ENCODE peak calls at places on chromosomes 12 and 14, in six cellular contexts. B is dorsolateral prefrontal cortex, X is hepatocyte, D is astrocyte of the spinal cord, I is osteoblast, V is OCI-LY7. Y is an unnamed sample.

GRCh38 chr12:52691076-52691764 is 11.0 kb upstream of the KRT1 start:
- DNase-seq in B (peak; percentile 38), X (peak; percentile 47), D (no peak), I (no peak), V (peak; percentile 4), Y (no peak)

GRCh38 chr12:96236221-96236822 is 42.1 kb downstream of the ELK3 start:
- DNase-seq in B (no peak), X (no peak), D (peak; percentile 85), I (peak; percentile 87), V (no peak), Y (no peak)

GRCh38 chr12:1857086-1857485 is 36.7 kb downstream of the LRTM2 start:
- DNase-seq in B (no peak), X (no peak), D (no peak), I (no peak), V (no peak), Y (peak; percentile 70)

GRCh38 chr12:57129311-57130288 is 1.3 kb downstream of the LRP1 start:
- DNase-seq in B (no peak), X (no peak), D (no peak), I (peak; percentile 82), V (no peak), Y (no peak)

GRCh38 chr12:76018111-76018510 is 13.5 kb downstream of the PHLDA1 start:
- DNase-seq in B (no peak), X (peak; percentile 28), D (peak; percentile 66), I (no peak), V (no peak), Y (no peak)

GRCh38 chr12:47729233-47729632 is 3.9 kb upstream of the ENDOU start:
- DNase-seq in B (no peak), X (no peak), D (peak; percentile 15), I (peak; percentile 75), V (no peak), Y (no peak)

GRCh38 chr14:48384786-48385185 is 709.4 kb upstream of the MDGA2 start:
- DNase-seq in B (no peak), X (no peak), D (no peak), I (no peak), V (no peak), Y (no peak)

GRCh38 chr14:66045572-66046021 is 440.6 kb upstream of the CCDC196 start:
- DNase-seq in B (no peak), X (peak; percentile 24), D (no peak), I (no peak), V (no peak), Y (no peak)

GRCh38 chr12:130041983-130042812 is 120.1 kb upstream of the FZD10 start:
- DNase-seq in B (peak; percentile 86), X (peak; percentile 80), D (no peak), I (no peak), V (no peak), Y (peak; percentile 89)

GRCh38 chr14:52551696-52552062 is 626 bp downstream of the TXNDC16 start:
- DNase-seq in B (no peak), X (peak; percentile 30), D (peak; percentile 52), I (peak; percentile 72), V (peak; percentile 55), Y (no peak)

GRCh38 chr12:28023156-28023887 is 50.8 kb upstream of the PTHLH start:
- DNase-seq in B (no peak), X (no peak), D (peak; percentile 94), I (peak; percentile 58), V (no peak), Y (no peak)

GRCh38 chr14:49909016-49909415 is 16.1 kb downstream of the ARF6 start:
- DNase-seq in B (no peak), X (no peak), D (no peak), I (no peak), V (no peak), Y (no peak)

GRCh38 chr12:80707830-80708534 is 548 bp downstream of the MYF6 start:
- DNase-seq in B (no peak), X (no peak), D (no peak), I (no peak), V (no peak), Y (no peak)

GRCh38 chr14:95097385-95097784 is 59.9 kb downstream of the DICER1 start:
- DNase-seq in B (no peak), X (no peak), D (no peak), I (no peak), V (no peak), Y (no peak)

GRCh38 chr14:24160499-24160849 is 591 bp upstream of the IRF9 start:
- DNase-seq in B (no peak), X (no peak), D (no peak), I (no peak), V (no peak), Y (no peak)

GRCh38 chr12:65182012-65182739 is 12.8 kb downstream of the LEMD3 start:
- DNase-seq in B (no peak), X (peak; percentile 9), D (no peak), I (no peak), V (no peak), Y (no peak)

GRCh38 chr14:66070542-66071319 is 415.4 kb upstream of the CCDC196 start:
- DNase-seq in B (no peak), X (peak; percentile 58), D (peak; percentile 7), I (no peak), V (peak; percentile 62), Y (peak; percentile 18)

GRCh38 chr12:4137441-4137840 is 136.1 kb upstream of the CCND2 start:
- DNase-seq in B (no peak), X (no peak), D (no peak), I (no peak), V (no peak), Y (no peak)

GRCh38 chr12:47226199-47226598 is 146.4 kb upstream of the AMIGO2 start:
- DNase-seq in B (no peak), X (no peak), D (no peak), I (no peak), V (no peak), Y (no peak)

GRCh38 chr12:80001562-80001961 is 66.7 kb upstream of the PPP1R12A start:
- DNase-seq in B (no peak), X (no peak), D (no peak), I (no peak), V (no peak), Y (no peak)

GRCh38 chr12:66803972-66804371 is 125.1 kb upstream of the GRIP1 start:
- DNase-seq in B (no peak), X (peak; percentile 13), D (peak; percentile 2), I (no peak), V (no peak), Y (no peak)

GRCh38 chr12:110908377-110909136 is 11.8 kb downstream of the MYL2 start:
- DNase-seq in B (no peak), X (no peak), D (no peak), I (no peak), V (no peak), Y (no peak)

GRCh38 chr14:74019743-74020142 is 594 bp downstream of the BBOF1 start:
- DNase-seq in B (no peak), X (peak; percentile 25), D (peak; percentile 63), I (peak; percentile 85), V (no peak), Y (no peak)

GRCh38 chr14:81031488-81031887 is 76.1 kb downstream of the TSHR start:
- DNase-seq in B (no peak), X (no peak), D (no peak), I (no peak), V (no peak), Y (no peak)

GRCh38 chr12:124833693-124834122 is 30.0 kb downstream of the SCARB1 start:
- DNase-seq in B (no peak), X (no peak), D (peak; percentile 87), I (peak; percentile 13), V (no peak), Y (peak; percentile 45)

GRCh38 chr14:32998433-32998832 is 59.8 kb downstream of the NPAS3 start:
- DNase-seq in B (no peak), X (no peak), D (peak; percentile 19), I (peak; percentile 15), V (no peak), Y (no peak)

GRCh38 chr14:105689722-105690121 is 163.3 kb downstream of the TMEM121 start:
- DNase-seq in B (no peak), X (no peak), D (no peak), I (no peak), V (no peak), Y (no peak)

GRCh38 chr12:112842441-112842840 is 50.9 kb downstream of the RPH3A start:
- DNase-seq in B (no peak), X (no peak), D (no peak), I (no peak), V (no peak), Y (no peak)

GRCh38 chr14:81224222-81224621 is 3.5 kb upstream of the GTF2A1 start:
- DNase-seq in B (no peak), X (no peak), D (no peak), I (no peak), V (no peak), Y (no peak)

GRCh38 chr14:103628221-103628683 is 759 bp upstream of the KLC1 start:
- DNase-seq in B (peak; percentile 47), X (peak; percentile 89), D (peak; percentile 79), I (peak; percentile 98), V (peak; percentile 28), Y (peak; percentile 70)

GRCh38 chr14:96690713-96691383 is 106.3 kb upstream of the VRK1 start:
- DNase-seq in B (no peak), X (no peak), D (no peak), I (no peak), V (no peak), Y (no peak)

GRCh38 chr12:50055831-50056628 is 1.4 kb upstream of the ASIC1 start:
- DNase-seq in B (peak; percentile 66), X (peak; percentile 76), D (peak; percentile 60), I (peak; percentile 96), V (peak; percentile 71), Y (no peak)
- H3K4me3 ChIP-seq in B (peak overlapping the region; percentile 78), X (no peak overlapping the region), D (no peak overlapping the region), I (no peak overlapping the region), V (peak overlapping the region; percentile 22), Y (no peak overlapping the region)

GRCh38 chr14:75306917-75307699 is 28.5 kb downstream of the FOS start:
- DNase-seq in B (peak; percentile 50), X (peak; percentile 50), D (no peak), I (no peak), V (peak; percentile 87), Y (no peak)
- TF ChIP-seq CTCF in B (peak; percentile 29), X (peak; percentile 50), D (peak; percentile 36), I (peak; percentile 51), V (peak; percentile 95), Y (no peak)

GRCh38 chr12:131975228-131975627 is 25.5 kb downstream of the EP400 start:
- DNase-seq in B (no peak), X (no peak), D (no peak), I (no peak), V (no peak), Y (peak; percentile 64)
- H3K4me3 ChIP-seq in B (no peak overlapping the region), X (no peak overlapping the region), D (no peak overlapping the region), I (no peak overlapping the region), V (no peak overlapping the region), Y (no peak overlapping the region)

GRCh38 chr12:58262796-58263195 is 321.4 kb downstream of the ATP23 start:
- DNase-seq in B (no peak), X (no peak), D (no peak), I (no peak), V (no peak), Y (no peak)

GRCh38 chr12:58269476-58269875 is 328.1 kb downstream of the ATP23 start:
- DNase-seq in B (no peak), X (no peak), D (no peak), I (no peak), V (no peak), Y (no peak)

DNA sequence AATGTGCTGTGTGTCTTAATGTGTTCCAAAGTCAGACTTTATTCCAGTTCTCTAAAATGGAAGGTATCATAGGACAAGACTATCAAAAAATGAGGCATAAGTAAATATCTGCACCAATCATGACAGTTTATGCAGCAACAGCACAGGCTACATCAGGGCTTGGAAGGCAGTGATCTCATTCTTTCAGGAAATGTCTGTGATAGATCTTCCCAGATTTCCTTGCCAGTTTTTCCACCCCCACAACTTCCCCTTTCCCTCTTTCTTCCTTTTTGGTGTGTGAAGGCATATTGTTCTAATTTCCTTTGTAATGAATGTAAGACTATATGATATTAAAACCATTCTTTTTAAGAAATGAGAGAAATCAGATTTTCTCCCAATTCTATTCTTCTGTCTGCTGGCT is 326.7 kb downstream of the ATP23 start:
- DNase-seq in B (no peak), X (no peak), D (no peak), I (no peak), V (no peak), Y (no peak)
- TF ChIP-seq CTCF in B (no peak), X (no peak), D (no peak), I (no peak), V (no peak), Y (no peak)